ENCODE peak calls at places on chromosomes 11 and 22, in eight cellular contexts. H is neural progenitor cell, D is hepatocyte, F is endothelial cell of umbilical vein, C is body of pancreas, T is prostate gland, I is left ventricle myocardium inferior, O is esophagus squamous epithelium. A is an unnamed sample.
A peak's percentile ranks its signal among the peaks of the same experiment; 100 is the strongest.

GRCh38 chr11:123841189-123841588 is 35.0 kb upstream of the OR6M1 start:
- DNase-seq in H (no peak), C (no peak), I (no peak), D (no peak), F (peak; percentile 44), O (no peak), T (no peak), A (no peak)

GRCh38 chr11:114262681-114263509 is 33.3 kb upstream of the NNMT start:
- DNase-seq in T (no peak), D (peak; percentile 71), F (peak; percentile 55), H (peak; percentile 77), C (peak; percentile 56), I (no peak), O (no peak), A (peak; percentile 62)

GRCh38 chr11:100612766-100613165 is 74.3 kb upstream of the ARHGAP42 start:
- DNase-seq in C (no peak), T (no peak), I (no peak), H (no peak), D (no peak), O (no peak), F (no peak), A (no peak)

GRCh38 chr22:24289138-24289537 is 18.5 kb downstream of the SPECC1L start:
- DNase-seq in F (peak; percentile 55), C (no peak), D (no peak), O (no peak), T (no peak), H (no peak), I (no peak), A (no peak)

GRCh38 chr11:123194308-123195181 is 503 bp downstream of the CLMP start:
- DNase-seq in O (no peak), D (peak; percentile 49), H (peak; percentile 72), F (no peak), C (no peak), I (no peak), T (no peak), A (peak; percentile 44)

GRCh38 chr22:27238935-27239510 is 562.5 kb downstream of the MN1 start:
- DNase-seq in T (no peak), O (no peak), I (peak; percentile 89), D (peak; percentile 88), H (no peak), F (peak; percentile 99), C (peak; percentile 81), A (peak; percentile 74)

GRCh38 chr11:113725411-113725810 is 19.3 kb upstream of the TMPRSS5 start:
- DNase-seq in T (no peak), D (no peak), I (no peak), C (no peak), F (no peak), O (no peak), H (no peak), A (no peak)

GRCh38 chr11:45788887-45789286 is 16.1 kb upstream of the SLC35C1 start:
- DNase-seq in I (no peak), O (no peak), H (no peak), D (no peak), F (no peak), C (no peak), T (no peak), A (no peak)

GRCh38 chr11:23288001-23288783 is 427.9 kb upstream of the CCDC179 start:
- DNase-seq in D (no peak), F (peak; percentile 10), I (no peak), O (no peak), T (no peak), H (no peak), C (no peak), A (no peak)

GRCh38 chr22:38164578-38164953 is 17.1 kb downstream of the PLA2G6 start:
- DNase-seq in I (no peak), O (no peak), C (no peak), H (no peak), D (no peak), F (no peak), T (no peak), A (no peak)

GRCh38 chr11:121435796-121436511 is 16.2 kb upstream of the SORL1 start:
- DNase-seq in H (peak; percentile 70), O (no peak), F (no peak), C (peak; percentile 33), I (no peak), D (no peak), T (no peak), A (no peak)

GRCh38 chr22:44451016-44451415 is 47.0 kb downstream of the RTL6 start:
- DNase-seq in F (no peak), C (no peak), H (no peak), T (no peak), O (no peak), I (no peak), D (no peak), A (no peak)

GRCh38 chr11:37613031-37613430 is 1015.0 kb upstream of the RAG2 start:
- DNase-seq in F (no peak), D (no peak), H (no peak), C (no peak), I (no peak), T (no peak), O (no peak), A (no peak)

GRCh38 chr11:17513853-17514252 is 30.4 kb downstream of the USH1C start:
- DNase-seq in H (no peak), T (no peak), C (no peak), O (no peak), D (no peak), F (no peak), I (no peak), A (no peak)

GRCh38 chr11:7019500-7020182 is 505 bp downstream of the ZNF214 start:
- DNase-seq in O (no peak), D (peak; percentile 55), C (peak; percentile 8), I (peak; percentile 25), T (peak; percentile 20), H (peak; percentile 67), F (no peak), A (peak; percentile 37)

GRCh38 chr11:9977554-9977953 is 313.7 kb downstream of the SWAP70 start:
- DNase-seq in O (no peak), I (no peak), T (no peak), H (no peak), C (no peak), D (no peak), F (peak; percentile 57), A (no peak)

GRCh38 chr22:36998620-36999351 is 20.5 kb downstream of the TST start:
- DNase-seq in D (no peak), I (no peak), F (no peak), O (no peak), C (no peak), T (no peak), H (no peak), A (peak; percentile 30)

GRCh38 chr11:130639369-130639768 is 190.9 kb downstream of the ADAMTS15 start:
- DNase-seq in C (no peak), H (no peak), F (no peak), O (no peak), D (no peak), T (no peak), I (no peak), A (no peak)

GRCh38 chr11:122769126-122769780 is 69.0 kb upstream of the CRTAM start:
- DNase-seq in I (no peak), H (no peak), C (no peak), D (no peak), F (no peak), O (no peak), T (no peak), A (no peak)

GRCh38 chr11:130625907-130626306 is 177.5 kb downstream of the ADAMTS15 start:
- DNase-seq in F (no peak), I (no peak), O (no peak), C (no peak), H (no peak), D (no peak), T (no peak), A (no peak)

GRCh38 chr11:88281317-88281712 is 56.2 kb downstream of the CTSC start:
- DNase-seq in C (no peak), T (no peak), O (no peak), H (peak; percentile 21), D (no peak), I (no peak), F (no peak), A (no peak)
- TF ChIP-seq CTCF in C (no peak), T (no peak), O (no peak), H (peak; percentile 39), D (peak; percentile 25), I (no peak), F (no peak), A (no peak)

GRCh38 chr22:33792837-33793236 is 127.4 kb downstream of the LARGE1 start:
- DNase-seq in F (no peak), T (no peak), C (no peak), O (no peak), H (no peak), D (no peak), I (no peak), A (no peak)
- H3K27ac ChIP-seq in F (no peak overlapping the region), T (peak overlapping the region; percentile 43), C (no peak overlapping the region), O (peak overlapping the region; percentile 63), H (no peak overlapping the region), D (no peak overlapping the region), I (peak overlapping the region; percentile 45), A (no peak overlapping the region)

GRCh38 chr11:35305670-35306382 is 113.5 kb downstream of the SLC1A2 start:
- DNase-seq in F (peak; percentile 17), I (no peak), T (peak; percentile 16), O (no peak), D (peak; percentile 67), C (no peak), H (peak; percentile 76), A (peak; percentile 55)
- TF ChIP-seq CTCF in F (no peak), I (peak; percentile 47), T (peak; percentile 53), O (peak; percentile 37), D (peak; percentile 54), C (peak; percentile 14), H (peak; percentile 73), A (peak; percentile 48)

DNA sequence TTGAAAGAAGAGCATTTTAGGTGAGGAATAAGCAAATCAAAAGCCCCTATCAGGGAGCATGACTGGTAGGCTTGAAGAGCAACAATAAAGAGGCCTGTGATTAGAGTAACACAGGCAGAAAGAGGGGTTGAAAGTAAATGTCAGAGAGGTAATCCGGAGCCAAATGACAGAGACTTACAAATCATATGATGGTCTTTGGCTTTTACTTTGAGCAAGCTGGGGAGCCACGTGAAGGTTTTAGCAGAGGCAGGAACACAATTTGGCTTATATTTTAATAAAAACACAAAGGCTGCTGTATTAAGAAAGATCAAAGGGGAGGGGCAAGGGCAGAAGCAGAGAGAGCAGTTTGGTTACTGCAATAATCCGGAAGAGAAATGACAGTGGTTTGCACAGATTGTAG is 12.8 kb upstream of the NARS2 start:
- DNase-seq in O (no peak), T (no peak), C (no peak), F (no peak), I (no peak), D (no peak), H (no peak), A (no peak)
- H3K27ac ChIP-seq in O (no peak overlapping the region), T (no peak overlapping the region), C (no peak overlapping the region), F (no peak overlapping the region), I (no peak overlapping the region), D (no peak overlapping the region), H (no peak overlapping the region), A (no peak overlapping the region)

A was measured in RWPE1.